ENCODE peak calls at places on chromosomes 2 and 18, in ten cellular contexts. C, V, S, D, J, N, B, A, R and F are unnamed samples.
A peak's percentile ranks its signal among the peaks of the same experiment; 100 is the strongest.

GRCh38 chr18:9494778-9495302 is 19.5 kb downstream of the RALBP1 start:
- DNase-seq in C (no peak), V (no peak), S (peak; percentile 45), D (no peak), J (no peak), N (no peak), B (peak; percentile 39), A (no peak), R (no peak), F (no peak)

GRCh38 chr2:12502759-12503158 is 214.0 kb upstream of the TRIB2 start:
- DNase-seq in C (no peak), V (peak; percentile 67), S (peak; percentile 42), D (no peak), J (peak; percentile 16), N (no peak), B (no peak), A (no peak), R (no peak), F (no peak)

GRCh38 chr2:178715366-178715765 is 91.9 kb downstream of the TTN start:
- DNase-seq in C (no peak), V (no peak), S (no peak), D (no peak), J (no peak), N (no peak), B (no peak), A (no peak), R (no peak), F (no peak)

GRCh38 chr2:120920438-120920814 is 184.8 kb downstream of the GLI2 start:
- DNase-seq in C (no peak), V (no peak), S (no peak), D (no peak), J (no peak), N (no peak), B (peak; percentile 17), A (no peak), R (peak; percentile 41), F (no peak)

GRCh38 chr2:181309576-181309975 is 147.6 kb upstream of the ITGA4 start:
- DNase-seq in C (no peak), V (no peak), S (no peak), D (no peak), J (peak; percentile 29), N (no peak), B (no peak), A (no peak), R (no peak), F (no peak)

GRCh38 chr2:162524192-162524591 is 180.3 kb downstream of the GCA start:
- DNase-seq in C (no peak), V (no peak), S (no peak), D (no peak), J (no peak), N (no peak), B (peak; percentile 14), A (no peak), R (no peak), F (no peak)

GRCh38 chr2:205188516-205189138 is 493.7 kb upstream of the NRP2 start:
- DNase-seq in C (no peak), V (no peak), S (no peak), D (no peak), J (no peak), N (no peak), B (peak; percentile 95), A (peak; percentile 42), R (peak; percentile 81), F (peak; percentile 80)

GRCh38 chr18:24530630-24531111 is 70.2 kb downstream of the HRH4 start:
- DNase-seq in C (no peak), V (no peak), S (peak; percentile 24), D (no peak), J (no peak), N (no peak), B (peak; percentile 1), A (peak; percentile 82), R (no peak), F (no peak)

GRCh38 chr18:49151482-49151881 is 200.7 kb upstream of the SMAD7 start:
- DNase-seq in C (no peak), V (no peak), S (no peak), D (no peak), J (no peak), N (no peak), B (no peak), A (no peak), R (no peak), F (no peak)

GRCh38 chr2:86140969-86141392 is 34.9 kb downstream of the PTCD3 start:
- DNase-seq in C (no peak), V (no peak), S (no peak), D (no peak), J (no peak), N (no peak), B (peak; percentile 13), A (no peak), R (no peak), F (no peak)

GRCh38 chr2:197453914-197454398 is 604 bp downstream of the COQ10B start:
- DNase-seq in C (no peak), V (no peak), S (peak; percentile 91), D (no peak), J (no peak), N (no peak), B (peak; percentile 96), A (no peak), R (no peak), F (no peak)

GRCh38 chr2:1707771-1708351 is 36.5 kb downstream of the PXDN start:
- DNase-seq in C (no peak), V (no peak), S (peak; percentile 91), D (no peak), J (no peak), N (no peak), B (peak; percentile 75), A (peak; percentile 65), R (peak; percentile 91), F (peak; percentile 81)